ENCODE peak calls at places on chromosomes 2 and 18, in eight cellular contexts. One of them, this sample, is unnamed.

GRCh38 chr2:217653240-217653639 is 349.6 kb downstream of the TNS1 start:
- DNase-seq in HTR-8/SVneo: peak; percentile 77
- DNase-seq in testis: peak; percentile 73
- DNase-seq in NCI-H1105 treated with DMSO at 0.1 percent for 48 hours: no peak
- DNase-seq in activated T-cell treated with anti-CD3 and anti-CD28 coated beads for 48 hours: no peak
- DNase-seq in activated CD8-positive, alpha-beta memory T cell treated with anti-CD3 and anti-CD28 coated beads, Interleukin-2, amount 10 ng/mL, durations not matched to agents 7 days and 5 days: no peak
- DNase-seq in amniotic stem cell: peak; percentile 81
- DNase-seq in uterus: peak; percentile 86
- DNase-seq in this sample: no peak

GRCh38 chr2:176101862-176102261 is 2.3 kb downstream of the HOXD12 start:
- DNase-seq in HTR-8/SVneo: no peak
- DNase-seq in testis: no peak
- DNase-seq in NCI-H1105 treated with DMSO at 0.1 percent for 48 hours: no peak
- DNase-seq in activated T-cell treated with anti-CD3 and anti-CD28 coated beads for 48 hours: no peak
- DNase-seq in activated CD8-positive, alpha-beta memory T cell treated with anti-CD3 and anti-CD28 coated beads, Interleukin-2, amount 10 ng/mL, durations not matched to agents 7 days and 5 days: no peak
- DNase-seq in amniotic stem cell: no peak
- DNase-seq in uterus: no peak
- DNase-seq in this sample: no peak

GRCh38 chr2:48127612-48128191 is 221.4 kb upstream of the FBXO11 start:
- DNase-seq in HTR-8/SVneo: no peak
- DNase-seq in testis: no peak
- DNase-seq in NCI-H1105 treated with DMSO at 0.1 percent for 48 hours: no peak
- DNase-seq in activated T-cell treated with anti-CD3 and anti-CD28 coated beads for 48 hours: no peak
- DNase-seq in activated CD8-positive, alpha-beta memory T cell treated with anti-CD3 and anti-CD28 coated beads, Interleukin-2, amount 10 ng/mL, durations not matched to agents 7 days and 5 days: no peak
- DNase-seq in amniotic stem cell: no peak
- DNase-seq in uterus: no peak
- DNase-seq in this sample: no peak

GRCh38 chr18:43341014-43341413 is 63.7 kb upstream of the SYT4 start:
- DNase-seq in HTR-8/SVneo: no peak
- DNase-seq in testis: peak; percentile 13
- DNase-seq in NCI-H1105 treated with DMSO at 0.1 percent for 48 hours: no peak
- DNase-seq in activated T-cell treated with anti-CD3 and anti-CD28 coated beads for 48 hours: no peak
- DNase-seq in activated CD8-positive, alpha-beta memory T cell treated with anti-CD3 and anti-CD28 coated beads, Interleukin-2, amount 10 ng/mL, durations not matched to agents 7 days and 5 days: no peak
- DNase-seq in amniotic stem cell: no peak
- DNase-seq in uterus: no peak
- DNase-seq in this sample: no peak

GRCh38 chr2:46326231-46326980 is 29.2 kb downstream of the EPAS1 start:
- DNase-seq in HTR-8/SVneo: no peak
- DNase-seq in testis: no peak
- DNase-seq in NCI-H1105 treated with DMSO at 0.1 percent for 48 hours: no peak
- DNase-seq in activated T-cell treated with anti-CD3 and anti-CD28 coated beads for 48 hours: no peak
- DNase-seq in activated CD8-positive, alpha-beta memory T cell treated with anti-CD3 and anti-CD28 coated beads, Interleukin-2, amount 10 ng/mL, durations not matched to agents 7 days and 5 days: no peak
- DNase-seq in amniotic stem cell: no peak
- DNase-seq in uterus: peak; percentile 91
- DNase-seq in this sample: peak; percentile 27

GRCh38 chr2:47274054-47274779 is 119.1 kb upstream of the STPG4 start:
- DNase-seq in HTR-8/SVneo: peak; percentile 27
- DNase-seq in testis: no peak
- DNase-seq in NCI-H1105 treated with DMSO at 0.1 percent for 48 hours: no peak
- DNase-seq in activated T-cell treated with anti-CD3 and anti-CD28 coated beads for 48 hours: no peak
- DNase-seq in activated CD8-positive, alpha-beta memory T cell treated with anti-CD3 and anti-CD28 coated beads, Interleukin-2, amount 10 ng/mL, durations not matched to agents 7 days and 5 days: no peak
- DNase-seq in amniotic stem cell: peak; percentile 30
- DNase-seq in uterus: peak; percentile 55
- DNase-seq in this sample: no peak

GRCh38 chr2:214193943-214194342 is 216.9 kb upstream of the VWC2L start:
- DNase-seq in HTR-8/SVneo: peak; percentile 10
- DNase-seq in testis: no peak
- DNase-seq in NCI-H1105 treated with DMSO at 0.1 percent for 48 hours: no peak
- DNase-seq in activated T-cell treated with anti-CD3 and anti-CD28 coated beads for 48 hours: no peak
- DNase-seq in activated CD8-positive, alpha-beta memory T cell treated with anti-CD3 and anti-CD28 coated beads, Interleukin-2, amount 10 ng/mL, durations not matched to agents 7 days and 5 days: no peak
- DNase-seq in amniotic stem cell: peak; percentile 49
- DNase-seq in uterus: no peak
- DNase-seq in this sample: no peak

GRCh38 chr2:107072150-107072940 is 186.4 kb upstream of the ST6GAL2 start:
- DNase-seq in HTR-8/SVneo: no peak
- DNase-seq in testis: no peak
- DNase-seq in NCI-H1105 treated with DMSO at 0.1 percent for 48 hours: no peak
- DNase-seq in activated T-cell treated with anti-CD3 and anti-CD28 coated beads for 48 hours: no peak
- DNase-seq in activated CD8-positive, alpha-beta memory T cell treated with anti-CD3 and anti-CD28 coated beads, Interleukin-2, amount 10 ng/mL, durations not matched to agents 7 days and 5 days: no peak
- DNase-seq in amniotic stem cell: no peak
- DNase-seq in uterus: no peak
- DNase-seq in this sample: no peak

GRCh38 chr2:46162329-46162870 is 134.8 kb upstream of the EPAS1 start:
- DNase-seq in HTR-8/SVneo: no peak
- DNase-seq in testis: no peak
- DNase-seq in NCI-H1105 treated with DMSO at 0.1 percent for 48 hours: no peak
- DNase-seq in activated T-cell treated with anti-CD3 and anti-CD28 coated beads for 48 hours: no peak
- DNase-seq in activated CD8-positive, alpha-beta memory T cell treated with anti-CD3 and anti-CD28 coated beads, Interleukin-2, amount 10 ng/mL, durations not matched to agents 7 days and 5 days: no peak
- DNase-seq in amniotic stem cell: no peak
- DNase-seq in uterus: peak; percentile 45
- DNase-seq in this sample: no peak

GRCh38 chr2:6202756-6203155 is 510.6 kb downstream of the SOX11 start:
- DNase-seq in HTR-8/SVneo: no peak
- DNase-seq in testis: no peak
- DNase-seq in NCI-H1105 treated with DMSO at 0.1 percent for 48 hours: no peak
- DNase-seq in activated T-cell treated with anti-CD3 and anti-CD28 coated beads for 48 hours: no peak
- DNase-seq in activated CD8-positive, alpha-beta memory T cell treated with anti-CD3 and anti-CD28 coated beads, Interleukin-2, amount 10 ng/mL, durations not matched to agents 7 days and 5 days: no peak
- DNase-seq in amniotic stem cell: no peak
- DNase-seq in uterus: no peak
- DNase-seq in this sample: no peak

GRCh38 chr2:226115102-226115831 is 684.4 kb downstream of the IRS1 start:
- DNase-seq in HTR-8/SVneo: peak; percentile 57
- DNase-seq in testis: no peak
- DNase-seq in NCI-H1105 treated with DMSO at 0.1 percent for 48 hours: no peak
- DNase-seq in activated T-cell treated with anti-CD3 and anti-CD28 coated beads for 48 hours: no peak
- DNase-seq in activated CD8-positive, alpha-beta memory T cell treated with anti-CD3 and anti-CD28 coated beads, Interleukin-2, amount 10 ng/mL, durations not matched to agents 7 days and 5 days: no peak
- DNase-seq in amniotic stem cell: peak; percentile 81
- DNase-seq in uterus: no peak
- DNase-seq in this sample: no peak

GRCh38 chr18:25685088-25685487 is 333.1 kb upstream of the ZNF521 start:
- DNase-seq in HTR-8/SVneo: no peak
- DNase-seq in testis: no peak
- DNase-seq in NCI-H1105 treated with DMSO at 0.1 percent for 48 hours: no peak
- DNase-seq in activated T-cell treated with anti-CD3 and anti-CD28 coated beads for 48 hours: no peak
- DNase-seq in activated CD8-positive, alpha-beta memory T cell treated with anti-CD3 and anti-CD28 coated beads, Interleukin-2, amount 10 ng/mL, durations not matched to agents 7 days and 5 days: no peak
- DNase-seq in amniotic stem cell: no peak
- DNase-seq in uterus: no peak
- DNase-seq in this sample: no peak

GRCh38 chr2:60934153-60934722 is 52.9 kb downstream of the REL start:
- DNase-seq in HTR-8/SVneo: no peak
- DNase-seq in testis: no peak
- DNase-seq in NCI-H1105 treated with DMSO at 0.1 percent for 48 hours: no peak
- DNase-seq in activated T-cell treated with anti-CD3 and anti-CD28 coated beads for 48 hours: no peak
- DNase-seq in activated CD8-positive, alpha-beta memory T cell treated with anti-CD3 and anti-CD28 coated beads, Interleukin-2, amount 10 ng/mL, durations not matched to agents 7 days and 5 days: no peak
- DNase-seq in amniotic stem cell: no peak
- DNase-seq in uterus: no peak
- DNase-seq in this sample: no peak

GRCh38 chr18:54528942-54529376 is 62.1 kb upstream of the DYNAP start:
- DNase-seq in HTR-8/SVneo: no peak
- DNase-seq in testis: no peak
- DNase-seq in NCI-H1105 treated with DMSO at 0.1 percent for 48 hours: no peak
- DNase-seq in activated T-cell treated with anti-CD3 and anti-CD28 coated beads for 48 hours: no peak
- DNase-seq in activated CD8-positive, alpha-beta memory T cell treated with anti-CD3 and anti-CD28 coated beads, Interleukin-2, amount 10 ng/mL, durations not matched to agents 7 days and 5 days: no peak
- DNase-seq in amniotic stem cell: no peak
- DNase-seq in uterus: no peak
- DNase-seq in this sample: no peak

GRCh38 chr2:36329746-36330145 is 25.8 kb upstream of the CRIM1 start:
- DNase-seq in HTR-8/SVneo: peak; percentile 49
- DNase-seq in testis: no peak
- DNase-seq in NCI-H1105 treated with DMSO at 0.1 percent for 48 hours: no peak
- DNase-seq in activated T-cell treated with anti-CD3 and anti-CD28 coated beads for 48 hours: no peak
- DNase-seq in activated CD8-positive, alpha-beta memory T cell treated with anti-CD3 and anti-CD28 coated beads, Interleukin-2, amount 10 ng/mL, durations not matched to agents 7 days and 5 days: no peak
- DNase-seq in amniotic stem cell: peak; percentile 15
- DNase-seq in uterus: no peak
- DNase-seq in this sample: no peak

GRCh38 chr2:222819722-222820333 is 41.0 kb upstream of the ACSL3 start:
- DNase-seq in HTR-8/SVneo: peak; percentile 20
- DNase-seq in testis: no peak
- DNase-seq in NCI-H1105 treated with DMSO at 0.1 percent for 48 hours: no peak
- DNase-seq in activated T-cell treated with anti-CD3 and anti-CD28 coated beads for 48 hours: no peak
- DNase-seq in activated CD8-positive, alpha-beta memory T cell treated with anti-CD3 and anti-CD28 coated beads, Interleukin-2, amount 10 ng/mL, durations not matched to agents 7 days and 5 days: no peak
- DNase-seq in amniotic stem cell: no peak
- DNase-seq in uterus: no peak
- DNase-seq in this sample: no peak

GRCh38 chr2:234917245-234917975 is 34.4 kb upstream of the SH3BP4 start:
- DNase-seq in HTR-8/SVneo: no peak
- DNase-seq in testis: no peak
- DNase-seq in NCI-H1105 treated with DMSO at 0.1 percent for 48 hours: no peak
- DNase-seq in activated T-cell treated with anti-CD3 and anti-CD28 coated beads for 48 hours: no peak
- DNase-seq in activated CD8-positive, alpha-beta memory T cell treated with anti-CD3 and anti-CD28 coated beads, Interleukin-2, amount 10 ng/mL, durations not matched to agents 7 days and 5 days: no peak
- DNase-seq in amniotic stem cell: no peak
- DNase-seq in uterus: no peak
- DNase-seq in this sample: no peak